ENCODE peak calls at places on chromosomes 6 and 20, in four cellular contexts. M, L, X and D are unnamed samples.

GRCh38 chr6:78770766-78771165 is 96.6 kb upstream of the IRAK1BP1 start:
- ATAC-seq in M (no peak), L (no peak), X (no peak), D (no peak)

GRCh38 chr20:44658810-44659209 is 7.3 kb upstream of the ADA start:
- ATAC-seq in M (no peak), L (no peak), X (no peak), D (no peak)

GRCh38 chr6:56540950-56541600 is 101.6 kb downstream of the DST start:
- ATAC-seq in M (peak), L (no peak), X (no peak), D (no peak)

GRCh38 chr6:157763129-157763893 is 59.7 kb upstream of the SNX9 start:
- ATAC-seq in M (no peak), L (no peak), X (peak), D (no peak)

GRCh38 chr6:89368107-89368506 is 15.6 kb upstream of the UBE2J1 start:
- ATAC-seq in M (no peak), L (no peak), X (peak), D (peak)

GRCh38 chr6:162200036-162200435 is 527.5 kb downstream of the PRKN start:
- ATAC-seq in M (no peak), L (no peak), X (no peak), D (no peak)

GRCh38 chr6:6509304-6509703 is 79.2 kb upstream of the LY86 start:
- ATAC-seq in M (no peak), L (no peak), X (no peak), D (no peak)

GRCh38 chr6:31805939-31806469 is 762 bp downstream of the LSM2 start:
- ATAC-seq in M (peak), L (peak), X (peak), D (peak)

GRCh38 chr6:35534396-35535170 is 21.9 kb upstream of the TULP1 start:
- ATAC-seq in M (no peak), L (no peak), X (no peak), D (no peak)

GRCh38 chr20:38001173-38001875 is 31.9 kb downstream of the TTI1 start:
- ATAC-seq in M (no peak), L (peak), X (peak), D (no peak)

GRCh38 chr6:142297996-142298753 is 3.6 kb upstream of the ADGRG6 start:
- ATAC-seq in M (no peak), L (no peak), X (peak), D (no peak)

GRCh38 chr20:62734336-62734735 is 25.7 kb downstream of the NTSR1 start:
- ATAC-seq in M (no peak), L (no peak), X (no peak), D (no peak)

GRCh38 chr20:57902478-57902877 is 192.7 kb upstream of the PMEPA1 start:
- ATAC-seq in M (no peak), L (peak), X (peak), D (peak)

GRCh38 chr6:77143659-77144447 is 319.4 kb downstream of the HTR1B start:
- ATAC-seq in M (no peak), L (no peak), X (no peak), D (no peak)